ENCODE peak calls at places on chromosomes 4 and X, in eight cellular contexts. V is WTC11, B is mesothelial cell of epicardium, F is natural killer cell, E is AG09309, K is Calu3, W is BJ, R is GM12878. C is an unnamed sample.

GRCh38 chr4:24070117-24070516 is 180.3 kb upstream of the PPARGC1A start:
- DNase-seq in V (no peak), B (no peak), F (no peak), E (peak), K (no peak), W (peak), R (no peak), C (no peak)

GRCh38 chr4:123609829-123610228 is 213.2 kb downstream of the SPRY1 start:
- DNase-seq in V (no peak), B (no peak), F (no peak), E (no peak), K (no peak), W (no peak), R (no peak), C (no peak)

GRCh38 chr4:147481577-147482109 is 746 bp downstream of the EDNRA start:
- DNase-seq in V (peak), B (no peak), F (no peak), E (no peak), K (no peak), W (no peak), R (no peak), C (no peak)

GRCh38 chrX:119728487-119728886 is 29.9 kb upstream of the SOWAHD start:
- DNase-seq in V (peak), B (no peak), F (no peak), E (no peak), K (peak), W (no peak), R (no peak), C (no peak)

GRCh38 chrX:119870626-119871131 is 854 bp downstream of the RNF113A start:
- DNase-seq in V (no peak), B (peak), F (peak), E (no peak), K (no peak), W (no peak), R (no peak), C (no peak)

GRCh38 chr4:13399257-13399656 is 84.9 kb downstream of the RAB28 start:
- DNase-seq in V (no peak), B (no peak), F (no peak), E (no peak), K (no peak), W (no peak), R (no peak), C (no peak)

GRCh38 chr4:1754336-1754735 is 33.0 kb downstream of the TACC3 start:
- DNase-seq in V (no peak), B (no peak), F (no peak), E (no peak), K (no peak), W (no peak), R (no peak), C (no peak)

GRCh38 chr4:185369729-185370128 is 26.0 kb downstream of the LRP2BP start:
- DNase-seq in V (no peak), B (no peak), F (no peak), E (no peak), K (no peak), W (no peak), R (no peak), C (no peak)

GRCh38 chrX:153689654-153690465 is 2.1 kb downstream of the SLC6A8 start:
- DNase-seq in V (peak), B (no peak), F (no peak), E (no peak), K (no peak), W (no peak), R (no peak), C (no peak)

GRCh38 chr4:24991015-24991414 is 39.7 kb downstream of the LGI2 start:
- DNase-seq in V (no peak), B (no peak), F (no peak), E (peak), K (no peak), W (no peak), R (no peak), C (no peak)

GRCh38 chrX:72129661-72130060 is 2.1 kb downstream of the RTL5 start:
- DNase-seq in V (no peak), B (no peak), F (no peak), E (no peak), K (no peak), W (no peak), R (no peak), C (no peak)

DNA sequence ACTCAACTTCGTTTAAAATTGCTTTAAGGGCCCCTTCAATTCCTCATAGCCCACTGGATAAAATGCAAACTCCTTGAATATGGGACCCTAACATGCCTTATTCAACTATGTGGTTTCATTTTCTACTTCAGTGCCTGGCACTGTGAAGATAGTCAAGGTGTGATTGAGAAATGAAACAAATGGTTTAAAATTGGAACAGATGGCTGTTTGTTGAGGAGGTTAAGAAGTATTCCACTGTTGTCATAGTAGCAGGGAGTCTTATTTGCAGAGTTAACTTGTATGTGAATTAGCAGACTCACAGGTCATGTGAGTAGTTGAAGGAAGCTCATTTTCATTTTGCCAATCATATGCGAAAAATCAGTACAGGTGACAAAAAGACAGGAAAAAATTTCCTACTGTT is 593.3 kb downstream of the KCTD8 start:
- DNase-seq in V (no peak), B (no peak), F (no peak), E (no peak), K (no peak), W (no peak), R (no peak), C (no peak)
- TF ChIP-seq CTCF in V (no peak), B (no peak), F (no peak), E (no peak), K (no peak), W (no peak), R (no peak), C (no peak)

GRCh38 chr4:87030124-87030523 is 95.3 kb downstream of the AFF1 start:
- DNase-seq in V (no peak), B (no peak), F (no peak), E (no peak), K (no peak), W (no peak), R (no peak), C (no peak)

GRCh38 chr4:87029356-87029755 is 94.5 kb downstream of the AFF1 start:
- DNase-seq in V (no peak), B (no peak), F (no peak), E (no peak), K (no peak), W (no peak), R (no peak), C (no peak)

GRCh38 chr4:87031946-87032345 is 97.1 kb downstream of the AFF1 start:
- DNase-seq in V (no peak), B (no peak), F (no peak), E (no peak), K (no peak), W (no peak), R (no peak), C (no peak)

GRCh38 chr4:87032884-87033533 is 98.2 kb downstream of the AFF1 start:
- DNase-seq in V (no peak), B (no peak), F (no peak), E (no peak), K (no peak), W (no peak), R (no peak), C (no peak)

GRCh38 chr4:87030606-87031441 is 96.0 kb downstream of the AFF1 start:
- DNase-seq in V (no peak), B (no peak), F (no peak), E (no peak), K (no peak), W (no peak), R (no peak), C (no peak)
- TF ChIP-seq CTCF in V (no peak), B (no peak), F (no peak), E (no peak), K (no peak), W (no peak), R (no peak), C (no peak)

DNA sequence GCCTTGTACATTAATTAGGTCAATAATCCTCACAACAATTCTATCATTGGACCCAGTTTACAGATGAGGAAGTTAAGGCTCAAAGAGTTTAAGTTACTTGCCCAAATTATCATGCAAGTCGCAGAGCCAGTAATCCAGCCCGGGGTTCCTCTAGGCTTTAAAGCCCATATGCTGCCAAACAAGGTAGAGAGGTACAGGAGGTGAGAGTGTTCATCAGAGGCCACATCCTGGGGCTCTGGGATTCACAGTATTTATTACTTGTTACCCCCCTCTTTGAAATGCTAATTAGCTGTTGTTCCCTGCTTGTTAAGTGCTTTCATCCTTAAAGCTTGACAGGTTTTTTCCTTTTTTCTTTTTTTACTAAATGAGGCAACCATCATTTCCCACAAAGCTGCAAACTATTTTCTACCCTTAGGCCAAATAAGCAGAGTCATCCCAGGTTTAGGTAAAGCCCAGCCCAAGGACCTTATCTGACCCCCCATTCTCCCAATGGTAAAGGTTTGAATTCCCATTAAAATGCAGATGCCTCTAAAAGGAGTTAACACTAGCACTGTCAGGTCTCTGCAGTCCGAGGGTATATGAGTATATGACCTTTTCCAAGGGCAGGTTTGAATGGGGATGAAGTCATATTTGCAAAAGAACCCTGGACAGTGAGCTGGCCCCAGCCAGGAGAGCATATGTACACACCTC is 150.3 kb downstream of the SOX3 start:
- DNase-seq in V (no peak), B (no peak), F (no peak), E (no peak), K (no peak), W (no peak), R (no peak), C (no peak)
- TF ChIP-seq CTCF in V (no peak), B (no peak), F (no peak), E (no peak), K (no peak), W (no peak), R (no peak), C (no peak)

DNA sequence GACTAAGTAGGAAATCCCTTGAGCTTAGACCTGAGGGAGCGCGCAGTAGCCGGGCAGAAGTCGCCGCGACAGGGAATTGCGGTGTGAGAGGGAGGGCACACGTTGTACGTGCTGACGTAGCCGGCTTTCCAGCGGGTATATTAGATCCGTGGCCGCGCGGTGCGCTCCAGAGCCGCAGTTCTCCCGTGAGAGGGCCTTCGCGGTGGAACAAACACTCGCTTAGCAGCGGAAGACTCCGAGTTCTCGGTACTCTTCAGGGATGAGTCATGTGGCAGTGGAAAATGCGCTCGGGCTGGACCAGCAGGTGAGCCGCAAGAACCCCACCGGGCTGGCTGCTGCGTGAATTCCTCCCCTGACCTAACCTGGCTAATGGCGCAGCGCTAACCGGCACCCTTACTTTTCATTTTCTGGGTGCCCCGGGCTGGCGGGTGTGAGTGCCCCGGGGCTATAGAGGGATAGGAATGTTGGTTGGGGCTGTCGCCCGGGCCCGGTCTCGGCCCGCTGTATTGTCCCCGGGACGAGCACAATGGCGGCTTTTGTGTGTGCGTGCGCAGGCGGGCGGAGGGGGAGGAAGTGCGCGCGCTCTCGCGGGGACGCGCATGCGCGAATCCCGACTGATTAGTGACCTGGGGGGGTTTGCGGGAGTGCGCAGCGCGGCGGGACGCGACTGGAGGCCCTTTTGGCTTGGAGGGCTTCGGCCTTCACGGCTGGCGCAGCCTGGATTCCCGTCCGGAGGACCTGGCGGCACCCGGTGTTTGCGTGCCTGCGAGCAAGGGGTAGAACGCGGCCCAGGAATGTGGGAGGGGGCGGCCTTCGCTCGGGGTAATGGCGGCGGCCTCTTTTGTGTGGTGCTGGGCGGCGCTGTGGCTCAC is at the start of gene DDX3X:
- DNase-seq in V (peak), B (peak), F (peak), E (peak), K (peak), W (peak), R (peak), C (peak)
- TF ChIP-seq CTCF in V (no peak), B (no peak), F (no peak), E (peak), K (no peak), W (peak), R (peak), C (no peak)